ENCODE peak calls at places on chromosomes 11 and 22, in ten cellular contexts. X is GM19239; A is anterior cingulate cortex; O is endodermal cell; I is LoVo; Z is mammary epithelial cell; E is T-helper 1 cell; B is activated T-cell treated with anti-CD3 and anti-CD28 coated beads, Interleukin-2, amount 50 U/mL, for 72 hours; S is body of pancreas; G is HTR-8/SVneo. J is an unnamed sample.

GRCh38 chr11:115921540-115921939 is 417.3 kb upstream of the CADM1 start:
- DNase-seq in X (no peak), A (no peak), O (no peak), I (no peak), Z (no peak), E (no peak), B (no peak), S (no peak), G (no peak), J (no peak)

GRCh38 chr11:128298271-128298670 is 289.1 kb downstream of the ETS1 start:
- DNase-seq in X (no peak), A (no peak), O (no peak), I (no peak), Z (no peak), E (no peak), B (no peak), S (no peak), G (no peak), J (no peak)

GRCh38 chr11:125262194-125262824 is 97.8 kb downstream of the PKNOX2 start:
- DNase-seq in X (no peak), A (no peak), O (no peak), I (no peak), Z (no peak), E (no peak), B (no peak), S (no peak), G (no peak), J (no peak)

GRCh38 chr11:118820412-118821357 is 29.7 kb upstream of the DDX6 start:
- DNase-seq in X (peak), A (peak), O (peak), I (no peak), Z (peak), E (no peak), B (peak), S (peak), G (no peak), J (no peak)

GRCh38 chr22:40057652-40058051 is 62.9 kb downstream of the FAM83F start:
- DNase-seq in X (no peak), A (no peak), O (no peak), I (no peak), Z (no peak), E (no peak), B (no peak), S (no peak), G (no peak), J (no peak)

GRCh38 chr11:31702966-31703365 is 108.2 kb downstream of the PAX6 start:
- DNase-seq in X (no peak), A (no peak), O (no peak), I (no peak), Z (no peak), E (no peak), B (no peak), S (no peak), G (no peak), J (no peak)

GRCh38 chr22:22462813-22463567 is 45.6 kb downstream of the ZNF280B start:
- DNase-seq in X (no peak), A (no peak), O (no peak), I (no peak), Z (no peak), E (no peak), B (no peak), S (no peak), G (no peak), J (peak)

GRCh38 chr11:77053217-77054013 is 13.4 kb upstream of the CAPN5 start:
- DNase-seq in X (no peak), A (no peak), O (peak), I (no peak), Z (no peak), E (no peak), B (no peak), S (no peak), G (no peak), J (no peak)

GRCh38 chr11:107307991-107308390 is 149.6 kb downstream of the CWF19L2 start:
- DNase-seq in X (no peak), A (no peak), O (no peak), I (no peak), Z (no peak), E (no peak), B (no peak), S (no peak), G (no peak), J (no peak)

GRCh38 chr11:95148938-95149337 is 59.3 kb downstream of the ENDOD1 start:
- DNase-seq in X (no peak), A (no peak), O (no peak), I (no peak), Z (no peak), E (no peak), B (no peak), S (no peak), G (no peak), J (peak)

GRCh38 chr11:134893810-134894685 is 482.0 kb upstream of the B3GAT1 start:
- DNase-seq in X (no peak), A (no peak), O (no peak), I (no peak), Z (no peak), E (no peak), B (no peak), S (no peak), G (no peak), J (no peak)

GRCh38 chr22:41621099-41621910 is at the start of gene XRCC6:
- DNase-seq in X (peak), A (peak), O (peak), I (peak), Z (peak), E (peak), B (peak), S (peak), G (peak), J (peak)

GRCh38 chr11:8262552-8263108 is 1.0 kb downstream of the LMO1 start:
- DNase-seq in X (no peak), A (peak), O (peak), I (no peak), Z (peak), E (no peak), B (peak), S (peak), G (peak), J (no peak)

GRCh38 chr11:64650923-64651523 is 60.0 kb downstream of the SLC22A12 start:
- DNase-seq in X (no peak), A (no peak), O (peak), I (no peak), Z (no peak), E (no peak), B (no peak), S (peak), G (peak), J (no peak)

GRCh38 chr11:20112291-20113146 is 47.8 kb downstream of the DBX1 start:
- DNase-seq in X (no peak), A (peak), O (peak), I (peak), Z (peak), E (no peak), B (peak), S (peak), G (peak), J (peak)

GRCh38 chr11:70644343-70645060 is 246.2 kb downstream of the CTTN start:
- DNase-seq in X (no peak), A (no peak), O (no peak), I (no peak), Z (no peak), E (no peak), B (no peak), S (no peak), G (no peak), J (no peak)

GRCh38 chr11:32821917-32822560 is 7.7 kb upstream of the PRRG4 start:
- DNase-seq in X (no peak), A (no peak), O (no peak), I (no peak), Z (no peak), E (no peak), B (no peak), S (no peak), G (no peak), J (no peak)

GRCh38 chr11:67438121-67438902 is 830 bp upstream of the PTPRCAP start:
- DNase-seq in X (no peak), A (no peak), O (no peak), I (no peak), Z (no peak), E (peak), B (peak), S (no peak), G (no peak), J (no peak)

GRCh38 chr11:118342503-118343161 is at the start of gene CD3D:
- DNase-seq in X (no peak), A (no peak), O (peak), I (no peak), Z (no peak), E (peak), B (peak), S (no peak), G (no peak), J (no peak)

GRCh38 chr11:94760296-94760695 is 7.9 kb upstream of the AMOTL1 start:
- DNase-seq in X (no peak), A (no peak), O (no peak), I (no peak), Z (no peak), E (no peak), B (no peak), S (no peak), G (no peak), J (no peak)

GRCh38 chr11:61158691-61159381 is 2.4 kb downstream of the VPS37C start:
- DNase-seq in X (no peak), A (no peak), O (peak), I (peak), Z (peak), E (no peak), B (no peak), S (no peak), G (no peak), J (no peak)